ENCODE peak calls at places on chromosomes 6 and 20, in ten cellular contexts. O is endodermal cell; F is HCEC 1CT; I is MM.1S; B is cerebellum; E is naive thymus-derived CD4-positive, alpha-beta T cell; Q is activated T-cell treated with anti-CD3 and anti-CD28 coated beads, Interleukin-2, amount 50 U/mL, for 72 hours; V is left cardiac atrium; J is epithelial cell of esophagus; Z is T follicular helper cell. G is an unnamed sample.

GRCh38 chr6:68634503-68635411 is at the start of gene ADGRB3:
- DNase-seq in O (peak), F (peak), I (peak), B (peak), E (no peak), Q (peak), V (peak), J (peak), Z (peak), G (peak)

GRCh38 chr6:89368107-89368506 is 15.6 kb upstream of the UBE2J1 start:
- DNase-seq in O (peak), F (peak), I (peak), B (peak), E (peak), Q (peak), V (peak), J (peak), Z (peak), G (no peak)

GRCh38 chr6:32223258-32224235 is at the start of gene NOTCH4:
- DNase-seq in O (no peak), F (no peak), I (no peak), B (no peak), E (no peak), Q (no peak), V (peak), J (no peak), Z (no peak), G (no peak)

GRCh38 chr6:87929843-87930288 is 117.8 kb upstream of the SPACA1 start:
- DNase-seq in O (peak), F (peak), I (peak), B (peak), E (peak), Q (peak), V (peak), J (peak), Z (peak), G (peak)

GRCh38 chr6:146026873-146027272 is 2.0 kb upstream of the GRM1 start:
- DNase-seq in O (peak), F (no peak), I (no peak), B (peak), E (no peak), Q (no peak), V (no peak), J (no peak), Z (no peak), G (no peak)

GRCh38 chr20:31695849-31696804 is 26.5 kb downstream of the BCL2L1 start:
- DNase-seq in O (no peak), F (peak), I (no peak), B (no peak), E (no peak), Q (no peak), V (no peak), J (no peak), Z (no peak), G (peak)

GRCh38 chr6:146095481-146095880 is 66.6 kb downstream of the GRM1 start:
- DNase-seq in O (no peak), F (no peak), I (no peak), B (no peak), E (no peak), Q (no peak), V (no peak), J (peak), Z (no peak), G (no peak)

GRCh38 chr6:22680950-22681349 is 111.6 kb downstream of the HDGFL1 start:
- DNase-seq in O (no peak), F (no peak), I (no peak), B (no peak), E (no peak), Q (no peak), V (no peak), J (no peak), Z (no peak), G (no peak)

GRCh38 chr6:49909508-49910047 is 43.2 kb upstream of the CRISP1 start:
- DNase-seq in O (no peak), F (no peak), I (no peak), B (no peak), E (no peak), Q (no peak), V (no peak), J (no peak), Z (no peak), G (no peak)

GRCh38 chr6:39083111-39083702 is 31.8 kb downstream of the SAYSD1 start:
- DNase-seq in O (peak), F (no peak), I (no peak), B (no peak), E (no peak), Q (peak), V (no peak), J (no peak), Z (no peak), G (no peak)

GRCh38 chr6:122283884-122284283 is 115.6 kb upstream of the HSF2 start:
- DNase-seq in O (no peak), F (no peak), I (no peak), B (no peak), E (no peak), Q (no peak), V (no peak), J (no peak), Z (no peak), G (no peak)

GRCh38 chr20:44633872-44634600 is 17.5 kb downstream of the ADA start:
- DNase-seq in O (no peak), F (no peak), I (no peak), B (no peak), E (no peak), Q (no peak), V (no peak), J (no peak), Z (no peak), G (no peak)

GRCh38 chr20:63167026-63167917 is 48.7 kb downstream of the YTHDF1 start:
- DNase-seq in O (peak), F (no peak), I (no peak), B (no peak), E (no peak), Q (no peak), V (no peak), J (no peak), Z (no peak), G (no peak)

GRCh38 chr6:12818324-12818723 is 101.8 kb downstream of the PHACTR1 start:
- DNase-seq in O (no peak), F (no peak), I (no peak), B (no peak), E (no peak), Q (no peak), V (no peak), J (no peak), Z (no peak), G (peak)

GRCh38 chr6:52877168-52877567 is 32.3 kb downstream of the GSTA3 start:
- DNase-seq in O (no peak), F (peak), I (peak), B (no peak), E (no peak), Q (no peak), V (no peak), J (peak), Z (no peak), G (peak)

GRCh38 chr6:3751019-3751729 is at the start of gene PXDC1:
- DNase-seq in O (peak), F (peak), I (no peak), B (no peak), E (peak), Q (peak), V (peak), J (peak), Z (no peak), G (no peak)

GRCh38 chr6:7108196-7108963 is 619 bp downstream of the RREB1 start:
- DNase-seq in O (peak), F (peak), I (peak), B (no peak), E (peak), Q (peak), V (peak), J (peak), Z (peak), G (peak)

GRCh38 chr20:62231292-62231691 is 7.0 kb upstream of the OSBPL2 start:
- DNase-seq in O (no peak), F (no peak), I (no peak), B (no peak), E (no peak), Q (no peak), V (no peak), J (no peak), Z (no peak), G (no peak)

GRCh38 chr6:20367716-20368485 is 33.8 kb upstream of the E2F3 start:
- DNase-seq in O (no peak), F (peak), I (no peak), B (no peak), E (no peak), Q (peak), V (no peak), J (peak), Z (no peak), G (peak)

GRCh38 chr6:8879334-8879733 is 444.0 kb upstream of the SLC35B3 start:
- DNase-seq in O (no peak), F (no peak), I (no peak), B (no peak), E (no peak), Q (no peak), V (no peak), J (peak), Z (no peak), G (no peak)

GRCh38 chr6:37323568-37323967 is 30.2 kb upstream of the RNF8 start:
- DNase-seq in O (peak), F (peak), I (no peak), B (no peak), E (no peak), Q (no peak), V (no peak), J (no peak), Z (no peak), G (no peak)

GRCh38 chr6:139877828-139878405 is 503.5 kb upstream of the CITED2 start:
- DNase-seq in O (no peak), F (no peak), I (no peak), B (no peak), E (no peak), Q (no peak), V (no peak), J (no peak), Z (no peak), G (no peak)

GRCh38 chr6:119306396-119306968 is 43.1 kb downstream of the MAN1A1 start:
- DNase-seq in O (no peak), F (no peak), I (no peak), B (no peak), E (no peak), Q (no peak), V (no peak), J (no peak), Z (no peak), G (no peak)

GRCh38 chr20:31485450-31486339 is 10.6 kb downstream of the REM1 start:
- DNase-seq in O (no peak), F (no peak), I (no peak), B (no peak), E (no peak), Q (no peak), V (peak), J (no peak), Z (no peak), G (peak)

GRCh38 chr6:161549977-161550655 is 276.3 kb upstream of the AGPAT4 start:
- DNase-seq in O (no peak), F (no peak), I (no peak), B (no peak), E (no peak), Q (no peak), V (no peak), J (peak), Z (no peak), G (no peak)

GRCh38 chr6:144149894-144150672 is at the start of gene STX11:
- DNase-seq in O (peak), F (peak), I (peak), B (no peak), E (peak), Q (peak), V (peak), J (peak), Z (peak), G (peak)

GRCh38 chr20:24960302-24960801 is 11.3 kb downstream of the CST7 start:
- DNase-seq in O (peak), F (no peak), I (no peak), B (no peak), E (no peak), Q (no peak), V (no peak), J (no peak), Z (no peak), G (no peak)

GRCh38 chr6:73108949-73109348 is 116.3 kb downstream of the KHDC1L start:
- DNase-seq in O (no peak), F (no peak), I (no peak), B (no peak), E (no peak), Q (no peak), V (no peak), J (no peak), Z (no peak), G (no peak)

GRCh38 chr6:141212296-141212695 is 920.4 kb upstream of the GJE1 start:
- DNase-seq in O (no peak), F (no peak), I (no peak), B (no peak), E (no peak), Q (no peak), V (no peak), J (peak), Z (no peak), G (no peak)

GRCh38 chr6:74749211-74750142 is 456.4 kb downstream of the COL12A1 start:
- DNase-seq in O (no peak), F (peak), I (no peak), B (no peak), E (no peak), Q (no peak), V (no peak), J (peak), Z (no peak), G (peak)

GRCh38 chr20:45052698-45053440 is 48.1 kb downstream of the KCNS1 start:
- DNase-seq in O (no peak), F (no peak), I (peak), B (peak), E (peak), Q (peak), V (no peak), J (no peak), Z (no peak), G (peak)

GRCh38 chr6:217048-217659 is 75.1 kb upstream of the DUSP22 start:
- DNase-seq in O (peak), F (no peak), I (peak), B (no peak), E (peak), Q (peak), V (no peak), J (no peak), Z (no peak), G (no peak)

GRCh38 chr6:24734166-24734565 is 15.2 kb upstream of the C6orf62 start:
- DNase-seq in O (no peak), F (no peak), I (no peak), B (no peak), E (no peak), Q (no peak), V (no peak), J (no peak), Z (no peak), G (no peak)

GRCh38 chr6:17826301-17826700 is 119.6 kb upstream of the NUP153 start:
- DNase-seq in O (peak), F (no peak), I (no peak), B (no peak), E (no peak), Q (no peak), V (no peak), J (no peak), Z (no peak), G (no peak)

G was measured in astrocyte.